ENCODE peak calls at places on chromosome 18, in six cellular contexts. B, S, A, W, E and C are unnamed samples.

GRCh38 chr18:59881728-59882685 is 17.8 kb upstream of the PMAIP1 start:
- DNase-seq in B (peak), S (peak), A (no peak), W (peak), E (no peak), C (peak)

GRCh38 chr18:13137939-13138821 is 80.4 kb upstream of the LDLRAD4 start:
- DNase-seq in B (peak), S (peak), A (peak), W (no peak), E (peak), C (peak)

GRCh38 chr18:681985-682384 is 24.5 kb downstream of the TYMS start:
- DNase-seq in B (no peak), S (no peak), A (no peak), W (no peak), E (no peak), C (no peak)

GRCh38 chr18:53817976-53818950 is 406.2 kb downstream of the MBD2 start:
- DNase-seq in B (no peak), S (no peak), A (no peak), W (no peak), E (no peak), C (no peak)

GRCh38 chr18:76459312-76459686 is 35.7 kb downstream of the ZNF516 start:
- DNase-seq in B (no peak), S (no peak), A (no peak), W (no peak), E (no peak), C (no peak)

GRCh38 chr18:35268811-35269210 is 21.2 kb downstream of the ZSCAN30 start:
- DNase-seq in B (no peak), S (no peak), A (no peak), W (no peak), E (no peak), C (no peak)

GRCh38 chr18:39802648-39803229 is 2152.3 kb upstream of the PIK3C3 start:
- DNase-seq in B (no peak), S (no peak), A (no peak), W (no peak), E (no peak), C (no peak)

GRCh38 chr18:47983946-47984345 is 53.5 kb upstream of the SMAD2 start:
- DNase-seq in B (no peak), S (no peak), A (no peak), W (no peak), E (no peak), C (no peak)

GRCh38 chr18:23864620-23865019 is 149.9 kb upstream of the TTC39C start:
- DNase-seq in B (no peak), S (no peak), A (no peak), W (no peak), E (no peak), C (no peak)

GRCh38 chr18:42047721-42048120 is 92.7 kb downstream of the PIK3C3 start:
- DNase-seq in B (peak), S (peak), A (no peak), W (no peak), E (no peak), C (peak)

GRCh38 chr18:76433788-76434187 is 61.3 kb downstream of the ZNF516 start:
- DNase-seq in B (no peak), S (no peak), A (no peak), W (no peak), E (no peak), C (no peak)

GRCh38 chr18:3898866-3899613 is 449.1 kb downstream of the TGIF1 start:
- DNase-seq in B (no peak), S (no peak), A (no peak), W (no peak), E (no peak), C (no peak)

GRCh38 chr18:76405761-76406356 is 89.2 kb downstream of the ZNF516 start:
- DNase-seq in B (peak), S (peak), A (peak), W (no peak), E (no peak), C (peak)

GRCh38 chr18:48550101-48550729 is 11.4 kb downstream of the CTIF start:
- DNase-seq in B (no peak), S (no peak), A (no peak), W (no peak), E (no peak), C (no peak)

GRCh38 chr18:5237083-5237722 is 40.1 kb upstream of the AKAIN1 start:
- DNase-seq in B (peak), S (peak), A (no peak), W (no peak), E (peak), C (peak)

GRCh38 chr18:44536041-44536440 is 144.6 kb upstream of the SETBP1 start:
- DNase-seq in B (peak), S (peak), A (no peak), W (peak), E (no peak), C (peak)

GRCh38 chr18:22710628-22711380 is 222.3 kb upstream of the RBBP8 start:
- DNase-seq in B (peak), S (peak), A (peak), W (peak), E (no peak), C (peak)

GRCh38 chr18:13463526-13463925 is 245.0 kb downstream of the LDLRAD4 start:
- DNase-seq in B (no peak), S (no peak), A (no peak), W (no peak), E (no peak), C (no peak)

GRCh38 chr18:53416985-53417384 is 807.5 kb downstream of the MBD2 start:
- DNase-seq in B (no peak), S (no peak), A (no peak), W (peak), E (no peak), C (peak)

GRCh38 chr18:36389811-36390581 is 92.5 kb downstream of the FHOD3 start:
- DNase-seq in B (no peak), S (no peak), A (no peak), W (no peak), E (no peak), C (no peak)

GRCh38 chr18:2923464-2923863 is 76.7 kb downstream of the EMILIN2 start:
- DNase-seq in B (no peak), S (peak), A (no peak), W (no peak), E (no peak), C (no peak)

GRCh38 chr18:23053756-23054457 is 81.4 kb upstream of the CABLES1 start:
- DNase-seq in B (peak), S (peak), A (peak), W (peak), E (no peak), C (peak)

GRCh38 chr18:24126155-24126947 is 12.5 kb upstream of the CABYR start:
- DNase-seq in B (peak), S (no peak), A (no peak), W (no peak), E (no peak), C (peak)

GRCh38 chr18:3164381-3164780 is 55.4 kb downstream of the MYOM1 start:
- DNase-seq in B (no peak), S (no peak), A (no peak), W (no peak), E (no peak), C (no peak)

GRCh38 chr18:25786778-25787177 is 303.6 kb downstream of the SS18 start:
- DNase-seq in B (peak), S (peak), A (no peak), W (peak), E (no peak), C (peak)

GRCh38 chr18:41391616-41392610 is 563.1 kb upstream of the PIK3C3 start:
- DNase-seq in B (peak), S (peak), A (peak), W (peak), E (no peak), C (peak)

GRCh38 chr18:22346342-22346967 is 71.3 kb downstream of the CTAGE1 start:
- DNase-seq in B (peak), S (peak), A (peak), W (peak), E (no peak), C (peak)

GRCh38 chr18:37956902-37957301 is 391.3 kb upstream of the CELF4 start:
- DNase-seq in B (no peak), S (no peak), A (no peak), W (no peak), E (no peak), C (no peak)

GRCh38 chr18:27377251-27377650 is 192.1 kb upstream of the CHST9 start:
- DNase-seq in B (peak), S (peak), A (no peak), W (peak), E (no peak), C (no peak)

GRCh38 chr18:55552498-55553189 is 35.3 kb downstream of the TCF4 start:
- DNase-seq in B (no peak), S (no peak), A (no peak), W (peak), E (no peak), C (no peak)

GRCh38 chr18:8765692-8766463 is 60.5 kb downstream of the MTCL1 start:
- DNase-seq in B (peak), S (no peak), A (no peak), W (peak), E (no peak), C (peak)

GRCh38 chr18:2570772-2571199 is 519 bp downstream of the METTL4 start:
- DNase-seq in B (peak), S (peak), A (peak), W (peak), E (no peak), C (peak)

GRCh38 chr18:12155996-12156395 is 62.4 kb downstream of the ANKRD62 start:
- DNase-seq in B (peak), S (no peak), A (no peak), W (no peak), E (no peak), C (peak)

GRCh38 chr18:23968638-23969037 is 45.9 kb upstream of the TTC39C start:
- DNase-seq in B (no peak), S (no peak), A (no peak), W (no peak), E (no peak), C (no peak)

GRCh38 chr18:2070636-2071035 is 500.7 kb downstream of the METTL4 start:
- DNase-seq in B (no peak), S (no peak), A (peak), W (no peak), E (no peak), C (no peak)

GRCh38 chr18:49813071-49813320 is 337 bp downstream of the ACAA2 start:
- DNase-seq in B (peak), S (no peak), A (peak), W (peak), E (no peak), C (peak)

GRCh38 chr18:40813116-40813515 is 1141.9 kb upstream of the PIK3C3 start:
- DNase-seq in B (peak), S (no peak), A (no peak), W (no peak), E (no peak), C (no peak)

GRCh38 chr18:79609021-79609461 is 70.6 kb upstream of the CTDP1 start:
- DNase-seq in B (no peak), S (no peak), A (no peak), W (no peak), E (no peak), C (no peak)

GRCh38 chr18:21496277-21496835 is 104.1 kb downstream of the ESCO1 start:
- DNase-seq in B (no peak), S (no peak), A (no peak), W (no peak), E (no peak), C (no peak)

GRCh38 chr18:46019956-46020355 is 52.1 kb downstream of the PSTPIP2 start:
- DNase-seq in B (no peak), S (no peak), A (no peak), W (no peak), E (no peak), C (peak)
- TF ChIP-seq CTCF in B (no peak), S (no peak), A (no peak), W (no peak), E (no peak), C (no peak)

GRCh38 chr18:74951165-74951760 is 257.7 kb downstream of the PTGR3 start:
- DNase-seq in B (peak), S (peak), A (peak), W (peak), E (no peak), C (peak)
- H3K4me3 ChIP-seq in B (no peak), S (no peak), A (no peak), W (no peak), E (no peak), C (no peak)

GRCh38 chr18:62584241-62585120 is 61.7 kb downstream of the ZCCHC2 start:
- DNase-seq in B (peak), S (peak), A (peak), W (peak), E (peak), C (peak)
- TF ChIP-seq CTCF in B (peak), S (peak), A (no peak), W (peak), E (peak), C (peak)

GRCh38 chr18:11150271-11150615 is 874 bp upstream of the PIEZO2 start:
- DNase-seq in B (no peak), S (no peak), A (no peak), W (no peak), E (no peak), C (no peak)

GRCh38 chr18:11147371-11147860 is 2.0 kb downstream of the PIEZO2 start:
- DNase-seq in B (no peak), S (no peak), A (no peak), W (no peak), E (no peak), C (no peak)

GRCh38 chr18:11149441-11150270 is at the start of gene PIEZO2:
- DNase-seq in B (peak), S (no peak), A (peak), W (peak), E (peak), C (peak)

GRCh38 chr18:11147962-11148654 is 1.3 kb downstream of the PIEZO2 start:
- DNase-seq in B (no peak), S (no peak), A (no peak), W (no peak), E (no peak), C (no peak)

GRCh38 chr18:11148655-11149440 is 521 bp downstream of the PIEZO2 start:
- DNase-seq in B (no peak), S (no peak), A (no peak), W (no peak), E (no peak), C (no peak)
- H3K4me3 ChIP-seq in B (no peak), S (no peak), A (peak), W (peak), E (peak), C (peak)

DNA sequence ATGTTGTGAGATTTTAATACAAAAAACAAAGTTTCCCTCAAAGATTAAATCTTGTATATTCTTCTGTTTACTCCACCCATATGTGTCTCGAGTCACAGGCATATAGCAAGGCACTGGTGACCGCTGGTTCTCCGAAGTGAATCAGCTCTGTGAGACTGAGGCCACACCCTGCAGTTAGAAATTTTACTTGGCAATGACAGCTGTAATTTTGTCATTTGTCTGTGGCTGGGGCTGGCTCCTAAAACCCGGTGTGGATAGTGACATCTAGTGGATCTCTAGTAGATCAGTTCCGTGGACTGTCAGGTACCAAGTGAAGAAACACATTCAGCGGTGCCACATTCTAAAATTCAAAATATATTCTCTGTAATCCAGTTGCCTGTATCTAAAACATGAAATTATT is 278.0 kb downstream of the NEDD4L start:
- DNase-seq in B (peak), S (peak), A (peak), W (peak), E (peak), C (peak)
- TF ChIP-seq CTCF in B (peak), S (peak), A (no peak), W (peak), E (peak), C (peak)

GRCh38 chr18:58196164-58196563 is 152.1 kb downstream of the NEDD4L start:
- DNase-seq in B (no peak), S (peak), A (no peak), W (no peak), E (no peak), C (no peak)
- H3K4me3 ChIP-seq in B (no peak), S (peak), A (peak), W (no peak), E (no peak), C (no peak)

GRCh38 chr18:77870238-77870637 is 620.6 kb downstream of the GALR1 start:
- DNase-seq in B (no peak), S (no peak), A (no peak), W (no peak), E (no peak), C (no peak)

GRCh38 chr18:77865853-77866252 is 616.2 kb downstream of the GALR1 start:
- DNase-seq in B (no peak), S (no peak), A (no peak), W (no peak), E (no peak), C (no peak)

GRCh38 chr18:77862358-77862757 is 612.7 kb downstream of the GALR1 start:
- DNase-seq in B (no peak), S (no peak), A (no peak), W (no peak), E (no peak), C (no peak)

GRCh38 chr18:77870894-77871293 is 621.2 kb downstream of the GALR1 start:
- DNase-seq in B (no peak), S (no peak), A (no peak), W (no peak), E (no peak), C (no peak)

DNA sequence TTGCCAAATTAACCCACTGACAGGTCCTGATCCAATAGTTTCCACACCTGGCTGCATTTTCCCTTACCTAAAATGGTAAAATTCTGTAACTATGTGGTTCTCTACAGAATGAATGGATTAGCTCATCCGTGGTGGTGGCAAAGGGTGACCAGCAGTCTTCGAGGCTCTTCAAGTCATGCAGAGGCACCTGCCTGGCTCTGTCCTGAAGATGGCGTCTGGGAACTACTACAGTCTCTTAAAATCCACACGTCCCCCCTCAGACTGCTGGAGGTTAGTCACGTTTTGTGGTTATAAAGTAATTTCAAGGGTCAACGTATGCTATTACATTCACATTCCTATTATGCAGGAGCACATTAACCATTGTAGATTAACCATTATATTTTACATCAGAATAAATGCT is 616.7 kb downstream of the GALR1 start:
- DNase-seq in B (no peak), S (no peak), A (no peak), W (no peak), E (no peak), C (no peak)
- TF ChIP-seq CTCF in B (no peak), S (no peak), A (no peak), W (no peak), E (no peak), C (no peak)

DNA sequence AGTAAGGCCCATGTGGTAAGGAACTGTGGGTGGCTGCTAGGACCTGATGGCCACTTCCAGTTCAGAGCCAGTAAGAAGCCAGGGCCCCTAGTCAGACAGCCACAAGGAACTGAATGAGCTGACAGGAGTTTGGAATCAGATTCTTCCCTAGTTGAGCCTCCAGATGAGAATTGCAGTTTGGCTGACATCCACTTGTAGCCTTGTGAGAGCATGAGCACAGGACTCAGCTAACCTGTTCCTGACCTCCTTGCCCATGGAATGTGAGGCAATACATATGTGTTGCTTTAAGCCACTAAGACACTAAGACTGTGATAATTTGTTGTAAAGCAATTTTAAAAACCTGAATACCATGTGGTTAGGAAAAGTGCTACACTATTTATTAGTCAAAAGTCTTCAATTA is 1.1 kb upstream of the WDR7 start:
- DNase-seq in B (peak), S (no peak), A (no peak), W (no peak), E (no peak), C (no peak)
- H3K4me3 ChIP-seq in B (no peak), S (no peak), A (no peak), W (no peak), E (no peak), C (no peak)

DNA sequence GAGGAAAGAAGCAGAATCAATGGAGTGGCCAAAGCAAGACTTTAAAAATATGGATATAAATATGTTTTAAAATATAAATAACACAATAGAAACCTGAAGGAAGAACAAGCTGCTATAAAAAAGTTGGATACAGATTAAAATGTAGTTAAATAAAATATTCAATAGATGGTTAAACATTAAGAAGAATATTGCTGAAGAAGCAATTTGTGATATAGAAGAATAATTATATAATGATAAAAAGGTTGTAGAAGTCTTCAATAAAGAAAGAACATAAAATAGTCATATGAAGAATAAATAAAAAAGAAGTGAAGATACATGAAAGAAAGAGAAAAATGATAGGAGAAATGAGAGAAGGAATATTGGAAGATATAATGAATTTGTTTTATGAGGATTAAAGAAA is 392.0 kb downstream of the DSC3 start:
- DNase-seq in B (no peak), S (no peak), A (no peak), W (no peak), E (no peak), C (no peak)
- TF ChIP-seq CTCF in B (no peak), S (no peak), A (no peak), W (no peak), E (no peak), C (no peak)